ENCODE peak calls at places on chromosomes 5 and 9, in six cellular contexts. One of them, this sample, is unnamed.

GRCh38 chr9:79962836-79963235 is 391.1 kb downstream of the TLE4 start:
- DNase-seq in stomach: no peak
- DNase-seq in body of pancreas: no peak
- DNase-seq in transverse colon: no peak
- DNase-seq in uterus: no peak
- DNase-seq in tibial nerve: no peak
- DNase-seq in this sample: no peak

GRCh38 chr5:80655231-80655784 is 525 bp upstream of the DHFR start:
- DNase-seq in stomach: no peak
- DNase-seq in uterus: no peak
- DNase-seq in transverse colon: no peak
- DNase-seq in tibial nerve: no peak
- DNase-seq in body of pancreas: no peak
- DNase-seq in this sample: no peak

GRCh38 chr9:132873403-132873802 is 4.7 kb downstream of the AK8 start:
- DNase-seq in transverse colon: no peak
- DNase-seq in uterus: no peak
- DNase-seq in stomach: no peak
- DNase-seq in body of pancreas: no peak
- DNase-seq in tibial nerve: no peak
- DNase-seq in this sample: no peak

GRCh38 chr9:21434202-21435014 is 5.8 kb upstream of the IFNA1 start:
- DNase-seq in transverse colon: peak; percentile 28
- DNase-seq in uterus: no peak
- DNase-seq in stomach: peak; percentile 63
- DNase-seq in tibial nerve: no peak
- DNase-seq in body of pancreas: peak; percentile 62
- DNase-seq in this sample: peak; percentile 52

GRCh38 chr9:109771084-109771483 is 8.9 kb upstream of the PALM2AKAP2 start:
- DNase-seq in transverse colon: no peak
- DNase-seq in stomach: no peak
- DNase-seq in uterus: no peak
- DNase-seq in body of pancreas: no peak
- DNase-seq in tibial nerve: no peak
- DNase-seq in this sample: no peak

GRCh38 chr5:163658702-163659567 is 153.5 kb downstream of the MAT2B start:
- DNase-seq in transverse colon: no peak
- DNase-seq in uterus: no peak
- DNase-seq in stomach: no peak
- DNase-seq in tibial nerve: no peak
- DNase-seq in body of pancreas: peak; percentile 32
- DNase-seq in this sample: no peak

GRCh38 chr5:13695076-13695712 is 249.3 kb downstream of the DNAH5 start:
- DNase-seq in transverse colon: no peak
- DNase-seq in stomach: no peak
- DNase-seq in uterus: no peak
- DNase-seq in tibial nerve: no peak
- DNase-seq in body of pancreas: no peak
- DNase-seq in this sample: no peak

GRCh38 chr5:35454011-35454525 is 163.6 kb upstream of the SPEF2 start:
- DNase-seq in stomach: no peak
- DNase-seq in tibial nerve: no peak
- DNase-seq in uterus: no peak
- DNase-seq in transverse colon: no peak
- DNase-seq in body of pancreas: no peak
- DNase-seq in this sample: no peak

GRCh38 chr5:52800394-52801213 is 12.9 kb downstream of the ITGA1 start:
- DNase-seq in tibial nerve: peak; percentile 21
- DNase-seq in stomach: peak; percentile 73
- DNase-seq in body of pancreas: peak; percentile 80
- DNase-seq in uterus: peak; percentile 73
- DNase-seq in transverse colon: peak; percentile 73
- DNase-seq in this sample: peak; percentile 77

GRCh38 chr5:52799358-52799982 is 11.8 kb downstream of the ITGA1 start:
- DNase-seq in tibial nerve: no peak
- DNase-seq in transverse colon: peak; percentile 42
- DNase-seq in stomach: peak; percentile 38
- DNase-seq in uterus: peak; percentile 59
- DNase-seq in body of pancreas: peak; percentile 65
- DNase-seq in this sample: peak; percentile 82

GRCh38 chr5:52801329-52801728 is 13.6 kb downstream of the ITGA1 start:
- DNase-seq in body of pancreas: no peak
- DNase-seq in tibial nerve: no peak
- DNase-seq in uterus: no peak
- DNase-seq in stomach: no peak
- DNase-seq in transverse colon: no peak
- DNase-seq in this sample: no peak

GRCh38 chr5:52798952-52799351 is 11.2 kb downstream of the ITGA1 start:
- DNase-seq in stomach: no peak
- DNase-seq in uterus: no peak
- DNase-seq in tibial nerve: no peak
- DNase-seq in transverse colon: no peak
- DNase-seq in body of pancreas: no peak
- DNase-seq in this sample: no peak

GRCh38 chr5:52799983-52800393 is 12.3 kb downstream of the ITGA1 start:
- DNase-seq in transverse colon: peak; percentile 96
- DNase-seq in body of pancreas: peak; percentile 96
- DNase-seq in tibial nerve: peak; percentile 81
- DNase-seq in stomach: peak; percentile 96
- DNase-seq in uterus: peak; percentile 95
- DNase-seq in this sample: peak; percentile 97
- TF ChIP-seq POLR2A in transverse colon: peak; percentile 73
- TF ChIP-seq POLR2A in body of pancreas: peak; percentile 68
- TF ChIP-seq POLR2A in tibial nerve: peak; percentile 82
- TF ChIP-seq POLR2A in stomach: peak; percentile 62
- TF ChIP-seq POLR2A in uterus: peak; percentile 87
- TF ChIP-seq POLR2A in this sample: peak; percentile 67

DNA sequence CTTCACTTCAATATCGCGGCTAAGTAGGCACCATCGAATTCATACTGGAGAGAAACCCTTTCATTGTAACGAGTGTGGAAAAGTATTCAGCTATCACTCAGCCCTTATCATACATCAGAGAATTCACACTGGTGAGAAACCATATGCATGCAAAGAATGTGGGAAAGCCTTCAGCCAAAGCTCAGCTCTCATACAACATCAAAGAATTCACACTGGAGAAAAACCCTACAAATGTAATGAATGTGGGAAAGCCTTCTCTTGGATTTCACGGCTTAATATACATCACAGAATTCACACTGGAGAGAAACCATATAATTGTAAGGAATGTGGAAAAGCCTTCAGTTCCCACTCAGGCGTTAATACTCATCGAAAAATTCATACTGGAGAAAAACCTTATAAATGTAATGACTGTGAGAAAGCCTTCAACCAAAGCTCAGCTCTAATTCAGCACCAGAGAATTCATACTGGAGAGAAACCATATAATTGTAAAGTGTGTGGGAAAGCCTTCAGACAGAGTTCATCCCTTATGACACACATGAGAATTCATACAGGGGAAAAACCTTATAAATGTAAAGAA is 9.5 kb downstream of the ZNF879 start:
- DNase-seq in body of pancreas: no peak
- DNase-seq in uterus: no peak
- DNase-seq in stomach: no peak
- DNase-seq in tibial nerve: no peak
- DNase-seq in transverse colon: no peak
- DNase-seq in this sample: no peak
- H3K9me3 ChIP-seq in body of pancreas: no peaks in the 10 kb centered on the region
- H3K9me3 ChIP-seq in uterus: peaks cover 10% of the 10 kb centered on the region
- H3K9me3 ChIP-seq in stomach: peaks cover 100% of the 10 kb centered on the region
- H3K9me3 ChIP-seq in tibial nerve: peaks cover 93% of the 10 kb centered on the region
- H3K9me3 ChIP-seq in transverse colon: peaks cover 96% of the 10 kb centered on the region
- H3K9me3 ChIP-seq in this sample: peaks cover 6% of the 10 kb centered on the region

GRCh38 chr9:126157409-126157808 is 169.2 kb upstream of the MVB12B start:
- DNase-seq in body of pancreas: no peak
- DNase-seq in transverse colon: no peak
- DNase-seq in tibial nerve: no peak
- DNase-seq in uterus: no peak
- DNase-seq in stomach: peak; percentile 2
- DNase-seq in this sample: no peak

GRCh38 chr9:126156898-126157297 is 169.7 kb upstream of the MVB12B start:
- DNase-seq in transverse colon: no peak
- DNase-seq in tibial nerve: no peak
- DNase-seq in body of pancreas: no peak
- DNase-seq in stomach: no peak
- DNase-seq in uterus: no peak
- DNase-seq in this sample: no peak

GRCh38 chr9:126159661-126160060 is 167.0 kb upstream of the MVB12B start:
- DNase-seq in transverse colon: no peak
- DNase-seq in tibial nerve: no peak
- DNase-seq in stomach: peak; percentile 15
- DNase-seq in body of pancreas: no peak
- DNase-seq in uterus: no peak
- DNase-seq in this sample: no peak

GRCh38 chr9:126158591-126159519 is 167.8 kb upstream of the MVB12B start:
- DNase-seq in transverse colon: no peak
- DNase-seq in body of pancreas: no peak
- DNase-seq in stomach: peak; percentile 9
- DNase-seq in tibial nerve: no peak
- DNase-seq in uterus: no peak
- DNase-seq in this sample: no peak

GRCh38 chr9:126157826-126158431 is 168.7 kb upstream of the MVB12B start:
- DNase-seq in tibial nerve: no peak
- DNase-seq in uterus: no peak
- DNase-seq in stomach: peak; percentile 14
- DNase-seq in transverse colon: no peak
- DNase-seq in body of pancreas: no peak
- DNase-seq in this sample: no peak
- H3K27ac ChIP-seq in tibial nerve: no peak overlapping the region
- H3K27ac ChIP-seq in uterus: no peak overlapping the region
- H3K27ac ChIP-seq in stomach: no peak overlapping the region
- H3K27ac ChIP-seq in transverse colon: no peak overlapping the region
- H3K27ac ChIP-seq in body of pancreas: no peak overlapping the region
- H3K27ac ChIP-seq in this sample: no peak overlapping the region

GRCh38 chr5:95078868-95079267 is 206.0 kb downstream of the MCTP1 start:
- DNase-seq in tibial nerve: no peak
- DNase-seq in transverse colon: no peak
- DNase-seq in uterus: no peak
- DNase-seq in body of pancreas: no peak
- DNase-seq in stomach: no peak
- DNase-seq in this sample: no peak

GRCh38 chr5:95083606-95084005 is 201.3 kb downstream of the MCTP1 start:
- DNase-seq in stomach: no peak
- DNase-seq in uterus: no peak
- DNase-seq in body of pancreas: no peak
- DNase-seq in transverse colon: no peak
- DNase-seq in tibial nerve: no peak
- DNase-seq in this sample: no peak

GRCh38 chr5:95080026-95080425 is 204.9 kb downstream of the MCTP1 start:
- DNase-seq in body of pancreas: no peak
- DNase-seq in transverse colon: no peak
- DNase-seq in stomach: no peak
- DNase-seq in tibial nerve: no peak
- DNase-seq in uterus: no peak
- DNase-seq in this sample: no peak

GRCh38 chr5:95080456-95080855 is 204.4 kb downstream of the MCTP1 start:
- DNase-seq in uterus: no peak
- DNase-seq in tibial nerve: no peak
- DNase-seq in transverse colon: no peak
- DNase-seq in body of pancreas: no peak
- DNase-seq in stomach: no peak
- DNase-seq in this sample: no peak

DNA sequence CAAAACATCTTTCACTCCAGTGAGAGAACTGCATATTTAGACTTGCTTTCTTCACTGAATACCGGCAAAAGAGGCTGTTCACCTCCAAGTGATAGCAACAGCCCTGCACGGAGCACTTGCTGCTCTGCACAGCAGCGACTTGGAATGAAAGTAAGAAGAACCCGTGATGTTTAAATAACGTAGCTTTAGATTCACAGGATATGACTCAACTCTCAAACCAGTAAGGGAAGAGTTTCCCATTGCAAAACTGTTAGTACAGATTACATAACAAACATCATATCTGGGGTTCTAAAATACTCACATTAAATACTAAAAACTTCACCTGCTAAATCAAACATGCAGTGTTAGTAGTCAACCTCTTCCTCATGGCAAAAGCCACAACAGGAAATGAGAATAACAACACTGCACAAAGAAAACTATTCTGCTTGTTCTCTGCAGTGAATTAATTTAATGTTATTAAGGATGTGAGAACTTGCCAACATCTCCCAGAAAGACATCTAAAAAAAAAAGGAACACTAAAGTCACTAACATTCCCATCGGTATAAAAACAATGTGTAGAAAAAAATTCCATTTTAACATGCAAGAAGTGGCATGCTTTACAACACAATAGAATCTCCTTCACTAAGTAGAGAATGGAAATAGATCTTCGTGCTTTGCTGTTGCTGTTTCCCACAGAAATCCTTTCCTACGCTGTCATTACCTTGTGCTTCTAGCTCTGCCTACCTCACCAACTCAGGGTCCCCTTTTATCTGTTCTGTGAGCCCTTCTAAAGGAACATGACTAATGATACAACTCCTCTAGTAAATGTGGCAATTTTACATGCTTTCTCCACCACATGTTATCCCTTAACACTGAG is 203.2 kb downstream of the MCTP1 start:
- DNase-seq in transverse colon: peak; percentile 29
- DNase-seq in stomach: peak; percentile 59
- DNase-seq in body of pancreas: peak; percentile 50
- DNase-seq in uterus: peak; percentile 24
- DNase-seq in tibial nerve: peak; percentile 26
- DNase-seq in this sample: no peak
- TF ChIP-seq POLR2A in transverse colon: peak; percentile 56
- TF ChIP-seq POLR2A in stomach: no peak
- TF ChIP-seq POLR2A in body of pancreas: no peak
- TF ChIP-seq POLR2A in uterus: peak; percentile 69
- TF ChIP-seq POLR2A in tibial nerve: peak; percentile 53
- TF ChIP-seq POLR2A in this sample: peak; percentile 72

DNA sequence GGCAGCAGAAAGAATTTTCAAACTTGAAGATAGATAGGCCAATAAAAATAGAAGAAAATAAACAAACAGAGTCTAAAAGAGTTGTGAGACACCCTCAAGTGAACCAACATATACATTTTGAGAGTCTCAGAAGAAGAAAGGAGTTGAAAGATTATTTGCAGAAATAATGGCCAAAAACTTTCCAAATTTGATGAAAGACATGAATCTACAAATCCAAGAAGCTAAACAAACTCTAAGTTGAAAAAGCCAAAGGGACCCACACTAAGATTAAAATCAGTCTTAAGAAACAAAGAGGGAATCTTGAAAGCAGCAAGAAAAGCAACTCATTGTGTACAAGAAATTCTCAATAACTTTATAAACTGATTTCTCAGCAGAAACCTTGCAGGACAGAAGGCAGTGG is 137.0 kb downstream of the SAXO1 start:
- DNase-seq in transverse colon: no peak
- DNase-seq in stomach: no peak
- DNase-seq in body of pancreas: no peak
- DNase-seq in tibial nerve: no peak
- DNase-seq in uterus: no peak
- DNase-seq in this sample: no peak
- H3K9me3 ChIP-seq in transverse colon: peaks cover 9% of the 10 kb centered on the region
- H3K9me3 ChIP-seq in stomach: peaks cover 32% of the 10 kb centered on the region
- H3K9me3 ChIP-seq in body of pancreas: no peaks in the 10 kb centered on the region
- H3K9me3 ChIP-seq in tibial nerve: peaks cover 12% of the 10 kb centered on the region
- H3K9me3 ChIP-seq in uterus: no peaks in the 10 kb centered on the region
- H3K9me3 ChIP-seq in this sample: no peaks in the 10 kb centered on the region

This sample was measured in right lobe of liver.